ENCODE peak calls at places on chromosomes 4 and X, in five cellular contexts. U is GM23338, L is sigmoid colon, W is transverse colon, H is HCT116. C is an unnamed sample.

GRCh38 chr4:34891892-34892291 is 1352.4 kb downstream of the ARAP2 start:
- DNase-seq in U (no peak), L (no peak), H (no peak), W (no peak), C (no peak)

GRCh38 chr4:29046166-29046565 is 1674.0 kb upstream of the PCDH7 start:
- DNase-seq in H (no peak), L (no peak), W (no peak), U (no peak), C (no peak)

GRCh38 chrX:126165721-126166401 is at the start of gene DCAF12L2:
- DNase-seq in H (no peak), L (peak), U (peak), W (no peak), C (no peak)

GRCh38 chr4:7661066-7661748 is 226.5 kb upstream of the PSAPL1 start:
- DNase-seq in U (no peak), L (no peak), W (no peak), H (no peak), C (no peak)

GRCh38 chr4:16337936-16338335 is 111.7 kb upstream of the TAPT1 start:
- DNase-seq in L (no peak), W (no peak), U (no peak), H (no peak), C (no peak)

GRCh38 chr4:145507636-145508035 is 26.0 kb downstream of the SMAD1 start:
- DNase-seq in W (no peak), L (no peak), U (no peak), H (no peak), C (no peak)

GRCh38 chr4:37524267-37524666 is 161.9 kb downstream of the RELL1 start:
- DNase-seq in L (no peak), W (no peak), H (no peak), U (peak), C (no peak)

GRCh38 chr4:179893967-179894590 is 2349.1 kb upstream of the TENM3 start:
- DNase-seq in L (no peak), H (no peak), W (no peak), U (no peak), C (no peak)

GRCh38 chr4:118033148-118034060 is 882 bp upstream of the NDST3 start:
- DNase-seq in W (peak), H (peak), U (peak), L (peak), C (peak)

GRCh38 chr4:76388160-76388908 is 32.6 kb downstream of the CCDC158 start:
- DNase-seq in L (no peak), U (no peak), H (no peak), W (no peak), C (no peak)

GRCh38 chrX:40105791-40106676 is 8.3 kb upstream of the BCOR start:
- DNase-seq in W (peak), H (no peak), U (peak), L (peak), C (peak)

GRCh38 chrX:1213971-1214370 is 1.5 kb upstream of the CRLF2 start:
- DNase-seq in U (no peak), W (no peak), L (peak), H (no peak), C (no peak)

GRCh38 chr4:169283114-169283509 is 12.4 kb upstream of the SH3RF1 start:
- DNase-seq in U (no peak), L (no peak), H (no peak), W (no peak), C (no peak)

GRCh38 chrX:102155806-102156179 is at the start of gene BEX5:
- DNase-seq in L (peak), U (peak), W (peak), H (no peak), C (peak)

GRCh38 chrX:71214604-71215334 is 8.3 kb upstream of the GJB1 start:
- DNase-seq in L (no peak), W (peak), H (no peak), U (no peak), C (peak)

GRCh38 chr4:107839166-107839565 is 14.4 kb downstream of the SGMS2 start:
- DNase-seq in H (no peak), W (no peak), L (no peak), U (no peak), C (no peak)

GRCh38 chr4:79852305-79852730 is 220.7 kb downstream of the ANTXR2 start:
- DNase-seq in W (peak), H (peak), U (peak), L (no peak), C (no peak)

GRCh38 chr4:108821056-108821925 is 58.4 kb upstream of the ETNPPL start:
- DNase-seq in H (no peak), L (no peak), W (no peak), U (no peak), C (no peak)

GRCh38 chr4:101191302-101192098 is 155.8 kb downstream of the PPP3CA start:
- DNase-seq in L (peak), H (no peak), W (peak), U (peak), C (peak)

DNA sequence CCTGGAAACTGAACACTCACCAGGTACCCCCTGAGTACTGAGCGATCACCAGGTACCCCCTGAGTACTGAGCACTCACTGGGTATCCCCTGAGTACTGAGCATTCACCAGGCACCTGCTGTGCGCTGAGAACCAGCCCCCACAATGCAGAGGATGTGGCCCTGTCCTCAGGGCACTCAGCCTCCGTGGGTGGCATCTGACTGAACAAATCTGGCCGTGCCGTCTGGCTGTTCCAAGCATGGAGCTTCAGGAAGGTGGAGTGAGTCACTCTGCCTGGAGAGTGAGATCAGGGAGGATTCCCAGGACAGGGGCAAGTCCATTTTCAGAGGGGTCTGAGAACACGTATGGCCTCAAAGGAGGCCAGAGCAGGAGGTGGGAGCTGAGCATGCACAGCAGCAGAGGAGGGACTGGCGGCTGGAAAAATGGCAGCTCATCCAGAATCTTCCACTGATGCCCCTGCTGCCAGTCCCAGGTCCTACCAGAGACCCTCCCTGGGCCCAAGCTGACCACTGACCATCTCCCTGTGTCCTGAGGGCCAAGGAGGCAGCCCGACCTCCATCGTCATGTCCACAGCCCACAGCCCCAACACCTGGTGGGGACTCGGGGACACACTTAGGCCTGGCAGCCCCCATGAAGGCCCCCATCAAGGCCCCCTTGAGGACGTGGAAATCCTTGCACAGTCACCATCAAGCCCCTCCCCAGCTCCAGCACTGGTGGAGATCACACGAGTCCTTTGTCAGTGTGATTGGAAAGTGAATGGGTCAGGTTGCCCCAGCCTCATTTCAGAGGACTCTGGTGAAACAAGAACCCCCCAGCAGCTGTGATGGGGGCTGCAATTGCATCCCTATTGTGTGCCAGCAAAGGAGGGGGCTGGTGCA is 94.1 kb downstream of the HMX1 start:
- DNase-seq in H (no peak), U (no peak), W (no peak), L (no peak), C (no peak)
- TF ChIP-seq POLR2AphosphoS5 in H (no peak), U (no peak), W (no peak), L (no peak), C (no peak)

GRCh38 chr4:89303989-89304388 is 3.6 kb downstream of the GPRIN3 start:
- DNase-seq in L (no peak), U (no peak), W (no peak), H (no peak), C (no peak)
- H3K27ac ChIP-seq in L (no peak), U (no peak), W (peak), H (no peak), C (no peak)

GRCh38 chrX:54430519-54430918 is 9.7 kb upstream of the TSR2 start:
- DNase-seq in H (no peak), L (no peak), W (no peak), U (no peak), C (no peak)
- TF ChIP-seq CTCF in H (no peak), L (no peak), W (no peak), U (no peak), C (no peak)

GRCh38 chr4:51909236-51909703 is 66.3 kb downstream of the DCUN1D4 start:
- DNase-seq in H (no peak), W (peak), L (no peak), U (no peak), C (no peak)
- TF ChIP-seq POLR2AphosphoS5 in H (no peak), W (no peak), L (no peak), U (no peak), C (no peak)

GRCh38 chr4:26321326-26322276 is 787 bp downstream of the RBPJ start:
- DNase-seq in U (peak), L (peak), W (peak), H (no peak), C (peak)

GRCh38 chr4:26322349-26322748 is 1.5 kb downstream of the RBPJ start:
- DNase-seq in U (no peak), W (no peak), H (no peak), L (no peak), C (no peak)

GRCh38 chr4:26323807-26324206 is 3.0 kb downstream of the RBPJ start:
- DNase-seq in W (no peak), H (no peak), U (no peak), L (no peak), C (no peak)

GRCh38 chr4:26326791-26327190 is 6.0 kb downstream of the RBPJ start:
- DNase-seq in W (no peak), H (no peak), L (no peak), U (no peak), C (no peak)

DNA sequence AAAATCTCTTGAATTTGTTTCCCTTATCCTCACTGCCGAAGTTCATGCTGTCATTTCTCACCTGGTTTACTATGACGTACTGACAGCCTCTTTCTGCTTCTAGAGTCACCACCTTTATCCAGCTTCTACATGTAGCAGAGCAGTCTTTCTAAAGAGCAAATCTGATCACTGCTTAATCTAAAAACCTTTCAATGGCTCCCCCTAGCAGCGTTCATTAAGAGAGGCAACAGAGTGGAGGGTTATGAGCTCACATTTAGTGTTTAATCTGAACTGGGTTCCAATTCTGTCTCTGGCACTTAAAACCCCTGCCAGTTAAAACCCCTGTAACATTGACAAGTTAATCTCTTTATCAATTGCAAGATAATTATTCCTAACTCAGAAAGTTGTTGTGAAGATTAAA is 4.4 kb downstream of the RBPJ start:
- DNase-seq in U (peak), H (peak), L (no peak), W (no peak), C (no peak)
- H3K27ac ChIP-seq in U (no peak), H (no peak), L (no peak), W (peak), C (no peak)

GRCh38 chrX:107447642-107448041 is 1.8 kb upstream of the FRMPD3 start:
- DNase-seq in L (no peak), U (no peak), H (no peak), W (no peak), C (no peak)

GRCh38 chrX:107449490-107450175 is at the start of gene FRMPD3:
- DNase-seq in U (peak), L (no peak), W (no peak), H (no peak), C (no peak)

GRCh38 chrX:107451754-107452153 is 2.3 kb downstream of the FRMPD3 start:
- DNase-seq in W (no peak), U (peak), L (no peak), H (no peak), C (no peak)

GRCh38 chrX:107450823-107451509 is 1.5 kb downstream of the FRMPD3 start:
- DNase-seq in U (peak), H (no peak), W (no peak), L (no peak), C (no peak)

GRCh38 chrX:107448625-107449468 is 605 bp upstream of the FRMPD3 start:
- DNase-seq in U (peak), W (no peak), L (no peak), H (no peak), C (no peak)
- TF ChIP-seq CTCF in U (peak), W (no peak), L (no peak), H (no peak), C (no peak)

DNA sequence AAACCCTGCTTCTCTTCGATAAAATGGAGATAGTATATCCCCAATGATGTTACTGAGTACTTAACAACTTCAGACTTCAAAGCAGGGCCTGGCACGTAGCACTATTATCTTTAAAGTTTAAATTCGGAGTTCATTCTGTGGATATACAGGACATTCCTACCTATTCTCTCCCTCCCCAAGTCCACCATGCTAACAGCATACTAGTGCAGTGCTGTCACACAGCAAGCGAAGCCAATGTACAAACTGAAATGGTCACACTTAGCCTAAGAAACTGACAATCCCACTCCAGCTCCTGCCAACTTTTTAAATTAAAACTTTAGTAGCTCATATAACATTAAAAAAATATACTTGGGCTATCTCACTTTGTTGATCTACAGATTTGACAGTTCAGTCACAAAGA is 1.2 kb upstream of the DNAJB14 start:
- DNase-seq in U (no peak), W (no peak), H (no peak), L (no peak), C (no peak)
- TF ChIP-seq POLR2AphosphoS5 in U (no peak), W (no peak), H (no peak), L (no peak), C (no peak)

GRCh38 chrX:56784666-56785065 is 55.6 kb downstream of the NBDY start:
- DNase-seq in W (no peak), H (no peak), L (peak), U (no peak), C (no peak)

GRCh38 chrX:56783450-56783831 is 54.4 kb downstream of the NBDY start:
- DNase-seq in L (peak), U (peak), W (peak), H (no peak), C (no peak)

GRCh38 chrX:56783996-56784620 is 55.1 kb downstream of the NBDY start:
- DNase-seq in L (peak), U (no peak), H (no peak), W (no peak), C (no peak)

GRCh38 chrX:56782362-56782761 is 53.3 kb downstream of the NBDY start:
- DNase-seq in L (no peak), H (no peak), W (no peak), U (no peak), C (no peak)

GRCh38 chrX:56782791-56783449 is 53.9 kb downstream of the NBDY start:
- DNase-seq in L (peak), W (no peak), H (no peak), U (no peak), C (no peak)
- H3K27ac ChIP-seq in L (peak), W (peak), H (no peak), U (no peak), C (no peak)

GRCh38 chr4:98639108-98639507 is 19.3 kb downstream of the TSPAN5 start:
- DNase-seq in H (no peak), W (no peak), U (no peak), L (no peak), C (no peak)
- TF ChIP-seq CTCF in H (no peak), W (no peak), U (no peak), L (no peak), C (no peak)

C was measured in prostate gland.